ENCODE peak calls at places on chromosomes 3 and 15, in four cellular contexts. I, Y, V and Q are unnamed samples.

GRCh38 chr15:28961391-28961790 is 75.6 kb downstream of the APBA2 start:
- DNase-seq in I (no peak), Y (no peak), V (no peak), Q (no peak)

GRCh38 chr15:73632670-73633058 is 525 bp downstream of the NPTN start:
- DNase-seq in I (no peak), Y (no peak), V (no peak), Q (no peak)

GRCh38 chr3:42600958-42601675 is 631 bp downstream of the NKTR start:
- DNase-seq in I (peak; percentile 67), Y (no peak), V (no peak), Q (peak; percentile 16)

GRCh38 chr3:138351151-138351550 is 2.8 kb downstream of the MRAS start:
- DNase-seq in I (no peak), Y (no peak), V (no peak), Q (no peak)

GRCh38 chr3:153219147-153219546 is 57.1 kb downstream of the RAP2B start:
- DNase-seq in I (no peak), Y (no peak), V (no peak), Q (no peak)

GRCh38 chr3:186220886-186221285 is 112.0 kb upstream of the ETV5 start:
- DNase-seq in I (peak; percentile 35), Y (no peak), V (no peak), Q (no peak)

GRCh38 chr15:71295242-71296031 is 180.2 kb downstream of the THSD4 start:
- DNase-seq in I (no peak), Y (no peak), V (no peak), Q (peak; percentile 12)

GRCh38 chr3:194364652-194365434 is 4.7 kb downstream of the LRRC15 start:
- DNase-seq in I (no peak), Y (no peak), V (no peak), Q (no peak)

GRCh38 chr3:112297714-112298113 is 3.7 kb upstream of the SLC9C1 start:
- DNase-seq in I (no peak), Y (no peak), V (no peak), Q (no peak)

GRCh38 chr15:32994810-32995424 is 199.6 kb downstream of the FMN1 start:
- DNase-seq in I (no peak), Y (peak; percentile 26), V (no peak), Q (peak; percentile 7)

GRCh38 chr15:58224068-58224467 is 85.9 kb downstream of the AQP9 start:
- DNase-seq in I (no peak), Y (no peak), V (no peak), Q (no peak)

GRCh38 chr15:101411588-101411987 is 77.9 kb downstream of the PCSK6 start:
- DNase-seq in I (no peak), Y (no peak), V (no peak), Q (no peak)

GRCh38 chr3:23288286-23288685 is 85.2 kb downstream of the UBE2E2 start:
- DNase-seq in I (no peak), Y (no peak), V (no peak), Q (no peak)

GRCh38 chr3:52218454-52218853 is 7.0 kb downstream of the TLR9 start:
- DNase-seq in I (no peak), Y (peak; percentile 52), V (no peak), Q (no peak)

GRCh38 chr3:115164374-115165221 is 17.5 kb upstream of the ZBTB20 start:
- DNase-seq in I (no peak), Y (no peak), V (no peak), Q (no peak)

GRCh38 chr3:14522768-14523167 is 17.4 kb downstream of the GRIP2 start:
- DNase-seq in I (no peak), Y (no peak), V (no peak), Q (no peak)

GRCh38 chr3:52432631-52433030 is 12.3 kb downstream of the SEMA3G start:
- DNase-seq in I (no peak), Y (no peak), V (no peak), Q (no peak)

GRCh38 chr3:70242297-70242868 is 70.1 kb downstream of the MDFIC2 start:
- DNase-seq in I (no peak), Y (no peak), V (no peak), Q (no peak)

GRCh38 chr3:141471160-141471559 is 15.7 kb upstream of the RASA2 start:
- DNase-seq in I (no peak), Y (no peak), V (no peak), Q (peak; percentile 36)

GRCh38 chr3:53180305-53181023 is 19.5 kb downstream of the PRKCD start:
- DNase-seq in I (no peak), Y (no peak), V (peak; percentile 84), Q (no peak)

GRCh38 chr3:49712631-49713317 is 6.7 kb downstream of the AMIGO3 start:
- DNase-seq in I (peak; percentile 16), Y (no peak), V (no peak), Q (no peak)

GRCh38 chr3:49713336-49714105 is 6.0 kb downstream of the AMIGO3 start:
- DNase-seq in I (no peak), Y (no peak), V (no peak), Q (no peak)

GRCh38 chr3:49712166-49712565 is 7.3 kb downstream of the AMIGO3 start:
- DNase-seq in I (peak; percentile 10), Y (no peak), V (no peak), Q (no peak)

GRCh38 chr3:49709852-49710251 is 9.6 kb downstream of the AMIGO3 start:
- DNase-seq in I (no peak), Y (no peak), V (no peak), Q (no peak)

DNA sequence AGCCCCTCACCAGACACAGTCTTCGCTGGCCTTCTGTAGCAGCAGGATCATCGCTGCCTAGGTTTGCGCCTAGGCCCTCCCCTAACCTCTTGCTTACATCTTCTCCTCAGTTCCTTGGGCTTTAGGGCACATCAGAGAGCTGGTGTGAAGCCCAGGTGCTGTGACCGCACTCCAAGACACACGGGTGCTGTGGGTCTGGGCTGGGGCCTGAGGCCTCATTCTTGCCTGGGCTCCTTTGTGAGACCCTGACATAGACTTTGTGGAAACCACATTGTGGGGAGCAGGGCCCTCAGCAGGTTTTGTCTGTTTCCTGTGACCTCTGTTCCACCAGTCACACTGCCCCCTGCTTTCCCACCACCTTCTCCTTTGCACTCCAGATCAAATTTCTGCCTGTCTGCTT is 8.0 kb downstream of the AMIGO3 start:
- DNase-seq in I (no peak), Y (no peak), V (no peak), Q (no peak)
- TF ChIP-seq ETV6 in I (no peak), Y (no peak), V (no peak), Q (no peak)

DNA sequence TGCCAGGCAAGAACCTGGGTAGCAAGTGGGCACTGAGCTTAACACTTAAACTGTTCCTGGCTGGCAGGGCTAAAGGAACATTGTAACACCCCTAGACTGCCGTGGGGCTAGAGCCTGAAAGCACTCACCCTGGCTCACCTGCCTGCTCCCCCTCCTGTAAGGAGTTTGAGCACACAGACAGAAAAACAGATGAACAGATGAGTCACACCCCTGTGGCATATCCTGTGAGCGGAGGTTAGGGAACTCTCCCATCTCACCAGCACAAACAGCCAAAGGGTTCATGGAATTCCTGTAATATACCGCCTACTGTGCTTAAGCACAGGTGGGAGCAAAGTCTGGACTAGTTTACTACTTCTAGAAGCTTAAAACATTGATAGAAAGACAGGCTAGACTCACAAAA is 300.1 kb downstream of the ROBO1 start:
- DNase-seq in I (no peak), Y (no peak), V (no peak), Q (no peak)
- TF ChIP-seq CREM in I (no peak), Y (no peak), V (no peak), Q (no peak)

GRCh38 chr15:78875107-78875914 is 2.6 kb downstream of the MORF4L1 start:
- DNase-seq in I (no peak), Y (no peak), V (no peak), Q (no peak)
- TF ChIP-seq ETV6 in I (no peak), Y (no peak), V (no peak), Q (no peak)

GRCh38 chr3:126896941-126897340 is 86.0 kb upstream of the PLXNA1 start:
- DNase-seq in I (no peak), Y (no peak), V (no peak), Q (no peak)

GRCh38 chr3:126894516-126894915 is 88.4 kb upstream of the PLXNA1 start:
- DNase-seq in I (no peak), Y (no peak), V (no peak), Q (no peak)

GRCh38 chr3:126896067-126896441 is 86.9 kb upstream of the PLXNA1 start:
- DNase-seq in I (no peak), Y (no peak), V (no peak), Q (no peak)

GRCh38 chr3:126893651-126894050 is 89.3 kb upstream of the PLXNA1 start:
- DNase-seq in I (no peak), Y (no peak), V (no peak), Q (no peak)

GRCh38 chr3:126895178-126896066 is 87.5 kb upstream of the PLXNA1 start:
- DNase-seq in I (no peak), Y (no peak), V (no peak), Q (no peak)
- TF ChIP-seq CREM in I (no peak), Y (no peak), V (no peak), Q (no peak)

DNA sequence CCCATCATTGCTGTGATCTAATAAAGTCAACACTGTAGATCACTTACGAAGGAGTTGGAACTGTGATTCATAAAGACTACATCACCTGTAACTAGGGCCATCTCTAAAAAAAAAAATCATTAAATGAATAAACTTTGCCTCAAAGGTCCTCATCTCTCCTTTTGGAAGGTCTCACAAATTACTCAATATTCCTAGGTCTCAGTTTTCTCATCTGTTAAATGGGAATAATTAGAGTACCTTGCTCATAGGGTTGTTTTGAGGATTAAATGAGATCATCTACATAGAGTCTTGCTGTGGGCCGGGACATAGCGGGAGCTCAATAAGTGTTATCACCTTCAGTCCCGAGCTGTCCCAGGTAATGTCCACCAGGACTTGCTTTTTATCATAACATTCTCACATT is 335.1 kb upstream of the PROK2 start:
- DNase-seq in I (no peak), Y (no peak), V (no peak), Q (no peak)
- TF ChIP-seq ETV6 in I (no peak), Y (no peak), V (no peak), Q (no peak)

GRCh38 chr3:124886168-124887051 is 755 bp downstream of the ITGB5 start:
- DNase-seq in I (peak; percentile 54), Y (peak; percentile 61), V (no peak), Q (peak; percentile 68)

GRCh38 chr3:124887996-124888298 is 782 bp upstream of the ITGB5 start:
- DNase-seq in I (no peak), Y (no peak), V (no peak), Q (no peak)

GRCh38 chr3:124887177-124887995 is at the start of gene ITGB5:
- DNase-seq in I (peak; percentile 84), Y (peak; percentile 80), V (no peak), Q (peak; percentile 61)

GRCh38 chr3:124890573-124891190 is 3.5 kb upstream of the ITGB5 start:
- DNase-seq in I (no peak), Y (no peak), V (no peak), Q (no peak)

GRCh38 chr3:124888482-124889441 is 1.6 kb upstream of the ITGB5 start:
- DNase-seq in I (no peak), Y (no peak), V (no peak), Q (no peak)
- TF ChIP-seq CREM in I (no peak), Y (no peak), V (no peak), Q (no peak)

GRCh38 chr3:83934208-83935150 is 1024.3 kb upstream of the CADM2 start:
- DNase-seq in I (no peak), Y (no peak), V (peak; percentile 5), Q (peak; percentile 4)
- TF ChIP-seq ETV6 in I (no peak), Y (no peak), V (no peak), Q (no peak)